ENCODE peak calls at places on chromosome 1, in five cellular contexts. Q, H, X, Z and A are unnamed samples.

GRCh38 chr1:67566803-67567202 is 118.2 kb upstream of the GADD45A start:
- DNase-seq in Q (no peak), Z (no peak), H (peak; percentile 73), X (no peak), A (no peak)

GRCh38 chr1:219465247-219466093 is 147.4 kb downstream of the ZC3H11B start:
- DNase-seq in X (no peak), Z (no peak), Q (no peak), H (peak; percentile 60), A (peak; percentile 75)

GRCh38 chr1:12159826-12160225 is 7.0 kb upstream of the TNFRSF1B start:
- DNase-seq in Q (no peak), Z (no peak), H (no peak), X (no peak), A (no peak)

GRCh38 chr1:59730302-59730701 is 84.4 kb upstream of the HOOK1 start:
- DNase-seq in X (peak; percentile 51), Q (no peak), H (peak; percentile 91), Z (no peak), A (no peak)

GRCh38 chr1:158285756-158286241 is 3.9 kb upstream of the CD1C start:
- DNase-seq in X (no peak), Q (peak; percentile 92), H (no peak), Z (peak; percentile 74), A (peak; percentile 55)

GRCh38 chr1:165597883-165598675 is 33.0 kb upstream of the MGST3 start:
- DNase-seq in X (peak; percentile 92), Z (peak; percentile 99), Q (peak; percentile 97), H (peak; percentile 97), A (peak; percentile 74)

GRCh38 chr1:212692774-212693644 is 6.6 kb downstream of the BATF3 start:
- DNase-seq in H (peak; percentile 77), Z (no peak), Q (no peak), X (no peak), A (no peak)

GRCh38 chr1:147238053-147238902 is 4.2 kb upstream of the CHD1L start:
- DNase-seq in X (no peak), Z (no peak), H (no peak), Q (no peak), A (no peak)

GRCh38 chr1:247087256-247087655 is 8.6 kb upstream of the ZNF670 start:
- DNase-seq in Q (no peak), Z (no peak), H (no peak), X (no peak), A (no peak)

GRCh38 chr1:87120779-87121178 is 206.3 kb downstream of the HS2ST1 start:
- DNase-seq in Q (peak; percentile 30), H (no peak), X (no peak), Z (no peak), A (no peak)

GRCh38 chr1:96424882-96425281 is 296.7 kb upstream of the PTBP2 start:
- DNase-seq in Z (no peak), Q (no peak), H (peak; percentile 82), X (peak; percentile 57), A (no peak)

GRCh38 chr1:7334475-7335035 is 436.5 kb upstream of the VAMP3 start:
- DNase-seq in H (peak; percentile 27), Z (no peak), X (peak; percentile 11), Q (no peak), A (peak; percentile 74)

GRCh38 chr1:168848041-168848440 is 119.0 kb upstream of the DPT start:
- DNase-seq in Q (no peak), Z (no peak), X (no peak), H (no peak), A (no peak)

GRCh38 chr1:33429846-33430750 is 797 bp downstream of the PHC2 start:
- DNase-seq in Q (no peak), H (no peak), X (no peak), Z (no peak), A (no peak)

GRCh38 chr1:185823471-185823870 is 89.3 kb downstream of the HMCN1 start:
- DNase-seq in H (peak; percentile 79), Z (no peak), Q (no peak), X (peak; percentile 24), A (no peak)

GRCh38 chr1:51168266-51168845 is 66.3 kb downstream of the C1orf185 start:
- DNase-seq in X (no peak), Z (no peak), Q (no peak), H (peak; percentile 7), A (no peak)

GRCh38 chr1:180560868-180561600 is 2.3 kb downstream of the OVAAL start:
- DNase-seq in Z (no peak), Q (no peak), X (no peak), H (no peak), A (no peak)

GRCh38 chr1:53945183-53945432 is 391 bp downstream of the IFT25 start:
- DNase-seq in H (no peak), X (no peak), Q (no peak), Z (no peak), A (no peak)

GRCh38 chr1:243510928-243511327 is 255.1 kb downstream of the SDCCAG8 start:
- DNase-seq in H (no peak), Z (no peak), X (no peak), Q (no peak), A (no peak)

GRCh38 chr1:17451731-17452130 is 12.3 kb upstream of the RCC2 start:
- DNase-seq in H (no peak), Q (no peak), Z (no peak), X (no peak), A (no peak)

GRCh38 chr1:100361249-100362089 is 9.2 kb downstream of the CDC14A start:
- DNase-seq in H (no peak), Q (no peak), Z (no peak), X (no peak), A (no peak)

GRCh38 chr1:218409946-218410510 is 64.9 kb downstream of the TGFB2 start:
- DNase-seq in Q (no peak), Z (no peak), H (peak; percentile 66), X (peak; percentile 20), A (no peak)

GRCh38 chr1:226786550-226786949 is 47.5 kb upstream of the ITPKB start:
- DNase-seq in Z (no peak), Q (no peak), H (no peak), X (no peak), A (no peak)

GRCh38 chr1:188670837-188671236 is 1806.8 kb downstream of the BRINP3 start:
- DNase-seq in H (no peak), Q (no peak), Z (no peak), X (no peak), A (peak; percentile 59)

GRCh38 chr1:109642610-109643009 is 13.3 kb upstream of the GSTM4 start:
- DNase-seq in X (no peak), Q (no peak), Z (peak; percentile 12), H (peak; percentile 54), A (no peak)

GRCh38 chr1:54327386-54328116 is 78.6 kb downstream of the SSBP3 start:
- DNase-seq in X (no peak), H (peak; percentile 47), Q (peak; percentile 39), Z (no peak), A (no peak)

GRCh38 chr1:28642056-28642846 is 616 bp downstream of the TAF12 start:
- DNase-seq in Q (peak; percentile 41), Z (no peak), H (peak; percentile 5), X (no peak), A (no peak)

GRCh38 chr1:28646040-28646439 is 2.4 kb upstream of the RNU11 start:
- DNase-seq in H (peak; percentile 43), Z (no peak), Q (no peak), X (no peak), A (no peak)

GRCh38 chr1:28640766-28641165 is 2.1 kb downstream of the TAF12 start:
- DNase-seq in H (peak; percentile 21), Z (no peak), Q (peak; percentile 66), X (no peak), A (no peak)

GRCh38 chr1:28648493-28649238 is at the start of gene RNU11:
- DNase-seq in Q (peak; percentile 98), X (peak; percentile 96), Z (peak; percentile 92), H (peak; percentile 97), A (peak; percentile 97)

DNA sequence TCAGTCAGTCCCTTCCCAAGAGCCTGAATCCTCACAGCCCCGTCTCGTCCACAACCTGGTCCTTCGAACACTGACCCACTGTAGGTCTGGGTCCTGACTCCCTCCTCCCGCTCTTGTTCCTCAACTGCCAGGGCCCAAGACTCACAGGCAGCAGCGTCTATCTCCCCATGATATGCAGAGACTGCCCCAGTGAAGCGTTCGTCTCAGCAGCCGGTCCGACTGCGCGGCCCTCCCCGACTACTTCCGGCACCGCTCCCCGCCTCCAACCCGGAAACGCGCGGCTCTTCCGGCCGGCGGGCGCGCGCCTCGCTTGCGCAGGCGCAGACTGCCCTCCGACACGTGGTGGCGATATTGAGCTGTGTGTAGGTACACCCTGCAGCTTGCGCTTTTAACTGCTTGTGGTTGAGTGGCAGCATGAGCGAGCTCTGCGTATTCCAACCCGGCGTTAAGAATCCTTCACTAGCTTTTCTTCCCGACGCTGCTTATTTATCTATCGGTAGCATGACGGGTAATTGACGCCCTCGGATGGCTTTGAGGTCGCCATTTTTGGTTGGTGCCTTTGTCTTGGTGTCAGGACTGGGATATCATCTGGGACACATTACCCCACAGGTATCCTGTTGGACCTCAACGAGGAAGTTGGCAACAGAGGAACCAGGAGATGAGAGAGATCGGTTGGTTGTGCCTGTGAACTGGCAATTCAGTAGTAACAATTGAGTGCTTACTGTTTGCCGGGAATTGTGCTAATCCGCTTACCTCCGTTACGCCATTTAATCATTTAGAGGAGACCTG is at the start of gene TAF12:
- DNase-seq in X (peak; percentile 83), H (peak; percentile 92), Z (peak; percentile 95), Q (peak; percentile 98), A (peak; percentile 78)
- TF ChIP-seq CTCF in X (peak; percentile 33), H (no peak), Z (peak; percentile 41), Q (peak; percentile 72), A (peak; percentile 35)

DNA sequence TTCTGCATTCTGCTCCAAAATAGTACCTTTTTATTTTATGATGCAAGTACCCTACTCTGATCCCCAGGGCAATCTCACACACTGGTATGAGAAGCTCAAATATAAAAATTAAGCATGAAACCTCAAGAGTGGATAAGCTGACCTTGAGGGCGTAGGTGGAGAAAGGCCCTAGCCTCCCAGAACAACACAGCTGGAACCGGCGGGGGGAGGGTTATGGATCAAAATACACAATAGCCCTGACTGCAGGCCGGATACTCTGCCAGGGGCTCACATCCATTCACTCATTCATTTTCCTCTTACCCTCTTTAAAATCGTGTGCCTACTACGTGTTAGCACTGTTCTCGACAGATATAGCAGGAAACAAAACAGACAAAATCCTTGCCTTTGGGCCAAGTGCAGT is 32.8 kb upstream of the ECE1 start:
- DNase-seq in X (no peak), H (peak; percentile 63), Q (no peak), Z (no peak), A (no peak)
- H3K4me3 ChIP-seq in X (no peak overlapping the region), H (no peak overlapping the region), Q (no peak overlapping the region), Z (no peak overlapping the region), A (no peak overlapping the region)

GRCh38 chr1:31764307-31765040 is at the start of gene ADGRB2:
- DNase-seq in Q (peak; percentile 31), H (no peak), Z (no peak), X (no peak), A (no peak)
- TF ChIP-seq CTCF in Q (no peak), H (no peak), Z (no peak), X (no peak), A (no peak)

DNA sequence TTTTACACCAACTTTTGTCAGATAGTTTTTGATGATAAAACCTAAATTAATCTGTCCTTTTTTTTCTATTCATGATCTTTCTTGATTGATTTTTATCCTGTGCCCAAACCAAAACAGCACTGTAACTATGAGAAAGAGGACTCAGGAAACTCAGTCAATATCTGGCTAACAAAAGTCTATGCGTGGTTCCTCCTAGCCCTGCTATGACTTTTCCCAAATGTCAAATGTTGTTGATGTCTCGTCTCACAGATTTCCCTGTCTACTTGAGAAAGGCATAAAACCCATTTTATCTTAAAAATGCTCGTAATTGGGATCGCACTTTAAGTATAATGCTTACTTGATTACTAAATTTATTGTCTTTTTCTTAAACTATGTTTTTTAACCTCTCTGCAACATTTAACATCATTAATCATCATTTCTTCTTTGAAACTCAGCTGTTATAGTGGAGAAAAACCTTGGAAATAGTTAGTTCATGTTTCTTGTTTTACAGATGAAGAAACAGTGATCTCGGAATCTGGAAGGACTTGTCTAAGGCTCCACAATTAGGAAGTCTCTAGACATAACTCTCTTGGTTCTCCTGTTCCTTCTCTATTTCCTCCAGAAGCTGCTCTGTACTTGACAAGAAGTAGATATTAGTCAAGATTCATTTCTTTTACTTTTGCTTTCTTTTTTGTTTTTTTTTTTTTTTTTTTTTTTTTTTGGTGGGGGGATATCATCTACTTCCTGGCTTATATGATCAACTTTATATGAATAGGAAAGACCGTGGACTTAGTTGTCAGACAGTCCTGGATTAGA is 26.2 kb upstream of the PTPRC start:
- DNase-seq in X (no peak), H (no peak), Z (no peak), Q (no peak), A (no peak)
- H3K4me3 ChIP-seq in X (no peak overlapping the region), H (no peak overlapping the region), Z (no peak overlapping the region), Q (no peak overlapping the region), A (no peak overlapping the region)